ENCODE peak calls at places on chromosomes 1 and 21, in four cellular contexts. L, M, N and R are unnamed samples.

GRCh38 chr1:3577711-3578432 is 33.4 kb downstream of the MEGF6 start:
- DNase-seq in L (no peak), M (no peak), N (no peak), R (no peak)

GRCh38 chr21:31566061-31566460 is 93.4 kb upstream of the SOD1 start:
- DNase-seq in L (no peak), M (no peak), N (no peak), R (peak; percentile 30)

GRCh38 chr21:28142692-28143091 is 850.0 kb downstream of the LTN1 start:
- DNase-seq in L (no peak), M (peak; percentile 40), N (no peak), R (peak; percentile 74)

GRCh38 chr1:85321237-85321964 is 45.0 kb upstream of the BCL10 start:
- DNase-seq in L (no peak), M (peak; percentile 35), N (no peak), R (peak; percentile 63)

GRCh38 chr1:202270871-202271326 is 70.8 kb downstream of the UBE2T start:
- DNase-seq in L (peak; percentile 35), M (no peak), N (no peak), R (no peak)

GRCh38 chr1:159854693-159855192 is 7.7 kb downstream of the VSIG8 start:
- DNase-seq in L (peak; percentile 91), M (peak; percentile 78), N (peak; percentile 77), R (peak; percentile 88)

GRCh38 chr1:110554871-110555801 is 36.2 kb upstream of the KCNA10 start:
- DNase-seq in L (peak; percentile 68), M (peak; percentile 30), N (peak; percentile 57), R (peak; percentile 14)

GRCh38 chr1:32715901-32716311 is 13.3 kb upstream of the SYNC start:
- DNase-seq in L (peak; percentile 60), M (no peak), N (no peak), R (no peak)

GRCh38 chr1:238409947-238410346 is 519.2 kb upstream of the ZP4 start:
- DNase-seq in L (no peak), M (no peak), N (no peak), R (peak; percentile 81)

DNA sequence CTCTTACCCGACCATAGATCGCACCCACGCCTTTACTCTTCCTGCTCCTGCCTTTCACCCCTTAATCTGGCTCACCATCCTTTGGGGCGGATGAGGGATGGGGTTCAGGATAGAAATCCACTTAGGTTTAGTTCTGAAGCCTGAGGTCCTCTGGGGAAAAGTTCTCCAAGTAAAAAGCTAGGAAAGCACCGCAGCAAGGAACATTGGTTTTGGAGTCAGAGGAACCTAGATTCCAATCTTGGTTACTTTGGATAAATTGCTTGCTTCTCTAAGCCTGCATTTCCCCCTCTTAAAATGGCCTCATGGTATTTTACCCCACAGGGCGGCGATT is 988 bp upstream of the ASAP3 start:
- DNase-seq in L (no peak), M (no peak), N (no peak), R (no peak)
- H3K4me3 ChIP-seq in L (no peak overlapping the region), M (no peak overlapping the region), N (peak overlapping the region; percentile 45), R (no peak overlapping the region)

GRCh38 chr1:89953072-89953626 is 41.8 kb upstream of the ZNF326 start:
- DNase-seq in L (peak; percentile 79), M (peak; percentile 42), N (peak; percentile 40), R (peak; percentile 82)
- TF ChIP-seq CTCF in L (no peak), M (peak; percentile 24), N (no peak), R (peak; percentile 46)

DNA sequence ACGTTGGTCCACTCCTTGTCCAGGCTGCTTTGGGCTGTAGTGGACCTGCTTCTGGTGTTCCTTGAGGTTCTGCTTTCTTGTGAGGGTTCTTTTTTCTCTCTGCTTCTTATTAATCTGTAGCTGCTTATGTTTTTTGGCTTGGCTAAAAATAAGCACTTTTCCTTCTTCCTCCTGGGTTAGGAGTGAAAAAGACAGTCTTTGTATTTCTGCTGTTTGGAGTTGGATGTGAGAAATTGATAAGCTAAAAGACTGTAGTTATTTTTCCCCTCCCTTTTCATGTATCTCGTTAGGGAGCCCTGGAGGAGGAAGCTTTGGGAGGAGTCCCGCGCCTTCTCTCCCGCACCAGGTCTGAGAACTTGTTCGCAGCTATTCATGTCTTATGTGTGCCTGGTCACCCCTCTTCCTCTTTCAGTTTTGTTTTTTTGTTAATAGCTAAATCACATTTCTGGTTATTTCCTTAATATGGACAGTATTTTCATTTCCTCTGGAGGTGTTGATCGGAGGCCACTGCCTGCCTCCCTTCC is 79.0 kb downstream of the GALNT2 start:
- DNase-seq in L (peak; percentile 69), M (no peak), N (no peak), R (no peak)
- H3K4me3 ChIP-seq in L (no peak overlapping the region), M (no peak overlapping the region), N (no peak overlapping the region), R (no peak overlapping the region)

GRCh38 chr1:59775480-59775879 is 39.3 kb upstream of the HOOK1 start:
- DNase-seq in L (no peak), M (no peak), N (no peak), R (no peak)

GRCh38 chr1:59776960-59777852 is 37.5 kb upstream of the HOOK1 start:
- DNase-seq in L (no peak), M (peak; percentile 80), N (no peak), R (peak; percentile 12)

DNA sequence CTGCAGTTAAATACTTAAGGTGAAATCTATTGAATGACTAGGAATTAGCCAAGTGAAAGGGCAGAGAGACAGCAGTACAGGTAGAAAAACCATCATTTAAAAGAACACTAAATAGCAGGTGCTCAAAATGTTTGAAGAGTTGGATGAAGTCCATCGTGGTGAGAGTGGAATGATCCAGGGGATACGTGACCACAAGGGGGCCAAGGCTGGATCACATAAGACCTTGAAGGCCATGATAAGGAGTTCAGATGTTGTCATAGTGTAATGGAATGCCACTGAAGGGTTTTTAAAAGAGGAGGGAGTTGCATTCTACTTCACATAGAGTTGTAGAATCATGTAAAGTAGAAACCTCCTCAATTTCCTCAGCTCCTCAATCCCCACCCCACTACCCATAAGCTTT is 34.8 kb upstream of the HOOK1 start:
- DNase-seq in L (no peak), M (no peak), N (no peak), R (no peak)
- TF ChIP-seq CTCF in L (no peak), M (no peak), N (no peak), R (no peak)

GRCh38 chr1:45752014-45752413 is 1.6 kb upstream of the IPP start:
- DNase-seq in L (no peak), M (no peak), N (no peak), R (no peak)
- H3K4me3 ChIP-seq in L (no peak overlapping the region), M (no peak overlapping the region), N (no peak overlapping the region), R (no peak overlapping the region)

DNA sequence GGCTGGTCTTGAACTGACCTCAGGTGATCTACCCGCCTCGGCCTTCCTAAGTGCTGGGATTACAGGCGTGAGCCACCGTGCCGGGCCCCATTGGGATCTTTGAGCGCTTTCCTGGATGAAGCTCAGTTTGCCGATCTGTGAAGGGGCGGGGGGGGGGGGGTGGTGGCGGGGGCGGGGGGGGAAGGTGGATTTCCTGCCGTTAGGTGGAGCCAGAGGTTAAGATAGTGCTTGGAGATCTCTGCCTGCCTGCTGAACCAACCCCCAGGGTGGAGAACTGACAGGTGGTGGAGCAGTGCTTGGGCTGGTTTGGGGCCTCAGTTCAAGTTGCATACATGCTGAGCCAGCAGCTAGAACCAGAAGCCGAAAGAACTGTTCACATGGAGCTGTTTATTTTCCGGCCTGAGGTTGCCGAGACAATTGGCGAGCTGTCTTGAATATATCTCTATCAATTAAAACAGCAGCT is 1.7 kb downstream of the TMCC2 start:
- DNase-seq in L (peak; percentile 82), M (peak; percentile 14), N (peak; percentile 62), R (peak; percentile 70)
- TF ChIP-seq CTCF in L (peak; percentile 42), M (no peak), N (no peak), R (peak; percentile 31)

DNA sequence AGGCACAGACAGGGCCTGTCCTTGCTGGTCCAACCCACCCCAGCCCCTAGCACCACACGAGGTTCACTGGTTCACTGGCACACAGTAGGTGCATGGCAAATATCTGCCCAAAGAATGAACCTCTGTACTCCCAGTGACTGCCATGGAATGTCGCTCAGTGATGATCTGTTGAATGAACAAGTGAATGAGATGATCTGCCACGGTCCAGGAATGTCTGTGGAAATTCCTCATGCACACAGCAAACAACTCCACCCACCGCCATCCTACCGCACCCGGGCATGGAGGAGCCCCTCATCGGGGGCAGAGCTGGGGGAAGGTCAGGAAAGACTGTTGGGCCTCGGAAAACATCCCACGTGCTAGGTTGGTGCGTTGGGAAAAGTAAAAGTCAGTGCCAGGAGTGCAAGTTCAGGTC is 1.7 kb downstream of the HSPG2 start:
- DNase-seq in L (no peak), M (peak; percentile 45), N (no peak), R (no peak)
- H3K4me3 ChIP-seq in L (no peak overlapping the region), M (peak overlapping the region; percentile 81), N (no peak overlapping the region), R (no peak overlapping the region)

DNA sequence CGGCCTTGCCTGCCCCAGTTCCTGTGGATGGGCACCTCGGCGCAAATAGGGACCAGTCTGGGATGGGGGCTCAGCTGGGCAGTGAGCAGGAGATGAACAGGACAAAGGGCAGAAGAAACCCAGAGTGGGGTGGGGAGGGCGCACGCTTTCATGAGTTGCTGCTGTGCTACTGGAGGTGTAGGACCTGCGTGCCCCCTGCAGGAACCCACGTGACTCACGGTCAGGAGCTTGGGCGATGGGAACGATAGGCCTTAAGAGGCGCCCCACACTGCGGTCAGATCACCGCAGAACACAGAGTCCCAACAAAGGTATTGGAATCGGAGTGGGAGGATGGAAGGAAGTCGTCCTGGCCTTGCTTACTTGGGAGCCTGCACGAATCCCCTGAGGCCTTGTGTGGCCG is 17.2 kb downstream of the PRDM15 start:
- DNase-seq in L (peak; percentile 44), M (no peak), N (no peak), R (no peak)
- TF ChIP-seq CTCF in L (no peak), M (no peak), N (no peak), R (no peak)

GRCh38 chr21:34836933-34837505 is 168.2 kb downstream of the CLIC6 start:
- DNase-seq in L (no peak), M (no peak), N (no peak), R (peak; percentile 53)
- H3K4me3 ChIP-seq in L (no peak overlapping the region), M (no peak overlapping the region), N (no peak overlapping the region), R (peak overlapping the region; percentile 59)